ENCODE peak calls at places on chromosome 5, in four cellular contexts. U is fibroblast of mammary gland, B is omental fat pad, Q is endothelial cell. Y is an unnamed sample.
A peak's percentile ranks its signal among the peaks of the same experiment; 100 is the strongest.

GRCh38 chr5:75622564-75622963 is 11.3 kb downstream of the ANKDD1B start:
- DNase-seq in U (no peak), B (no peak), Q (no peak), Y (no peak)

GRCh38 chr5:127934791-127935256 is 148.7 kb upstream of the SLC12A2 start:
- DNase-seq in U (peak; percentile 43), B (no peak), Q (no peak), Y (no peak)

GRCh38 chr5:96880402-96881164 is 4.3 kb downstream of the ERAP2 start:
- DNase-seq in U (peak; percentile 84), B (no peak), Q (no peak), Y (no peak)

GRCh38 chr5:113127021-113127420 is 150.4 kb downstream of the DCP2 start:
- DNase-seq in U (no peak), B (no peak), Q (no peak), Y (no peak)

GRCh38 chr5:127410906-127411780 is 106.3 kb upstream of the PRRC1 start:
- DNase-seq in U (no peak), B (no peak), Q (no peak), Y (no peak)

GRCh38 chr5:115179959-115180709 is 10.4 kb upstream of the TRIM36 start:
- DNase-seq in U (peak; percentile 13), B (no peak), Q (peak; percentile 69), Y (peak; percentile 38)

GRCh38 chr5:53779541-53779981 is 219.1 kb downstream of the NDUFS4 start:
- DNase-seq in U (peak; percentile 47), B (no peak), Q (peak; percentile 22), Y (no peak)

GRCh38 chr5:143552680-143553079 is 149.2 kb upstream of the NR3C1 start:
- DNase-seq in U (no peak), B (no peak), Q (no peak), Y (no peak)

GRCh38 chr5:142246263-142246662 is 78.6 kb downstream of the SPRY4 start:
- DNase-seq in U (peak; percentile 58), B (no peak), Q (no peak), Y (no peak)

GRCh38 chr5:86684222-86684621 is 66.5 kb downstream of the COX7C start:
- DNase-seq in U (peak; percentile 60), B (no peak), Q (no peak), Y (no peak)

GRCh38 chr5:43389679-43390329 is 22.4 kb downstream of the CCL28 start:
- DNase-seq in U (peak; percentile 95), B (no peak), Q (peak; percentile 62), Y (peak; percentile 13)

GRCh38 chr5:14748180-14748900 is 83.8 kb downstream of the OTULIN start:
- DNase-seq in U (peak; percentile 11), B (no peak), Q (no peak), Y (no peak)

GRCh38 chr5:171029401-171029800 is 167.6 kb downstream of the RANBP17 start:
- DNase-seq in U (no peak), B (no peak), Q (no peak), Y (no peak)

GRCh38 chr5:150469718-150470470 is 20.4 kb upstream of the RPS14 start:
- DNase-seq in U (peak; percentile 97), B (no peak), Q (no peak), Y (no peak)

GRCh38 chr5:59152701-59153245 is 569.9 kb downstream of the RAB3C start:
- DNase-seq in U (no peak), B (no peak), Q (no peak), Y (no peak)

GRCh38 chr5:160539431-160539830 is 117.8 kb downstream of the PTTG1 start:
- DNase-seq in U (no peak), B (no peak), Q (no peak), Y (no peak)

GRCh38 chr5:19987594-19988345 is at the start of gene CDH18:
- DNase-seq in U (peak; percentile 14), B (no peak), Q (peak; percentile 69), Y (no peak)

GRCh38 chr5:11878846-11879245 is 25.4 kb downstream of the CTNND2 start:
- DNase-seq in U (no peak), B (no peak), Q (no peak), Y (no peak)

GRCh38 chr5:87645241-87645640 is 232.5 kb upstream of the CCNH start:
- DNase-seq in U (no peak), B (no peak), Q (no peak), Y (no peak)

GRCh38 chr5:2256646-2257288 is 374.0 kb upstream of the IRX4 start:
- DNase-seq in U (no peak), B (no peak), Q (no peak), Y (no peak)

GRCh38 chr5:42949348-42950090 is 90.6 kb downstream of the ANXA2R start:
- DNase-seq in U (peak; percentile 55), B (peak; percentile 26), Q (no peak), Y (peak; percentile 58)

GRCh38 chr5:52684056-52684455 is 103.7 kb upstream of the ITGA1 start:
- DNase-seq in U (no peak), B (no peak), Q (no peak), Y (no peak)

GRCh38 chr5:50963647-50964584 is 297.5 kb downstream of the PARP8 start:
- DNase-seq in U (no peak), B (no peak), Q (peak; percentile 13), Y (no peak)

GRCh38 chr5:9015937-9016270 is 530.0 kb downstream of the SEMA5A start:
- DNase-seq in U (no peak), B (no peak), Q (no peak), Y (no peak)

GRCh38 chr5:88890070-88890781 is 7.2 kb upstream of the MEF2C start:
- DNase-seq in U (no peak), B (no peak), Q (no peak), Y (no peak)

GRCh38 chr5:116378007-116378831 is 196.4 kb downstream of the SEMA6A start:
- DNase-seq in U (no peak), B (no peak), Q (no peak), Y (no peak)

GRCh38 chr5:39352170-39352569 is 12.1 kb downstream of the C9 start:
- DNase-seq in U (no peak), B (no peak), Q (no peak), Y (no peak)

GRCh38 chr5:36438765-36439501 is 137.2 kb upstream of the RANBP3L start:
- DNase-seq in U (no peak), B (no peak), Q (no peak), Y (no peak)

GRCh38 chr5:158869092-158869491 is 230.6 kb downstream of the EBF1 start:
- DNase-seq in U (no peak), B (no peak), Q (no peak), Y (no peak)

GRCh38 chr5:132495063-132495671 is 4.6 kb upstream of the IRF1 start:
- DNase-seq in U (no peak), B (no peak), Q (no peak), Y (no peak)

GRCh38 chr5:90133941-90134340 is 275.6 kb downstream of the CETN3 start:
- DNase-seq in U (no peak), B (no peak), Q (no peak), Y (no peak)

GRCh38 chr5:131505237-131505908 is 129.7 kb downstream of the RAPGEF6 start:
- DNase-seq in U (peak; percentile 10), B (no peak), Q (no peak), Y (no peak)

GRCh38 chr5:9198399-9198798 is 347.5 kb downstream of the SEMA5A start:
- DNase-seq in U (peak; percentile 37), B (no peak), Q (no peak), Y (no peak)

GRCh38 chr5:176889321-176890280 is 9.5 kb downstream of the HK3 start:
- DNase-seq in U (no peak), B (no peak), Q (no peak), Y (no peak)

GRCh38 chr5:78360674-78361225 is 333 bp downstream of the SCAMP1 start:
- DNase-seq in U (no peak), B (peak; percentile 22), Q (peak; percentile 37), Y (peak; percentile 59)

GRCh38 chr5:33470544-33470943 is 29.8 kb downstream of the TARS1 start:
- DNase-seq in U (peak; percentile 80), B (no peak), Q (no peak), Y (no peak)

GRCh38 chr5:80326468-80326867 is 6.7 kb downstream of the SPZ1 start:
- DNase-seq in U (no peak), B (no peak), Q (no peak), Y (no peak)

GRCh38 chr5:19988447-19988846 is 447 bp upstream of the CDH18 start:
- DNase-seq in U (no peak), B (no peak), Q (no peak), Y (no peak)

Y was measured in CD4-positive, alpha-beta T cell.